ENCODE peak calls at places on chromosomes 16 and 17, in four cellular contexts. B is stomach, H is transverse colon, F is DND-41. V is an unnamed sample.

GRCh38 chr16:50202926-50203624 is 50.0 kb downstream of the TENT4B start:
- DNase-seq in B (no peak), H (no peak), F (no peak), V (no peak)

GRCh38 chr17:35909408-35909807 is 21.2 kb downstream of the RDM1 start:
- DNase-seq in H (no peak), F (no peak), B (no peak), V (no peak)

GRCh38 chr17:74354123-74354522 is 7.5 kb downstream of the BTBD17 start:
- DNase-seq in F (peak), H (peak), B (peak), V (no peak)

GRCh38 chr16:71295950-71296349 is 6.7 kb upstream of the CMTR2 start:
- DNase-seq in H (no peak), B (no peak), F (no peak), V (no peak)

GRCh38 chr17:45429338-45430005 is 3.2 kb downstream of the ARHGAP27 start:
- DNase-seq in H (no peak), F (no peak), B (peak), V (no peak)

GRCh38 chr16:15949210-15950166 is at the start of gene ABCC1:
- DNase-seq in H (peak), B (peak), F (peak), V (no peak)

GRCh38 chr16:88071908-88072307 is 120.7 kb downstream of the BANP start:
- DNase-seq in B (no peak), H (no peak), F (no peak), V (no peak)

GRCh38 chr17:37791434-37791833 is 46.6 kb upstream of the HNF1B start:
- DNase-seq in H (peak), F (peak), B (peak), V (no peak)

GRCh38 chr16:11405331-11406176 is 60.3 kb downstream of the RMI2 start:
- DNase-seq in F (peak), H (peak), B (peak), V (no peak)

GRCh38 chr17:82691714-82692113 is 6.8 kb downstream of the RAB40B start:
- DNase-seq in B (no peak), H (no peak), F (no peak), V (no peak)

GRCh38 chr16:50466170-50466569 is 82.0 kb upstream of the NKD1 start:
- DNase-seq in F (no peak), B (no peak), H (no peak), V (no peak)

GRCh38 chr17:2195729-2196128 is 107.9 kb downstream of the SMG6 start:
- DNase-seq in H (no peak), F (no peak), B (no peak), V (no peak)

GRCh38 chr16:89924298-89924924 is 1.3 kb downstream of the TUBB3 start:
- DNase-seq in H (no peak), B (no peak), F (peak), V (no peak)

GRCh38 chr16:57999366-57999970 is 1.0 kb downstream of the ZNF319 start:
- DNase-seq in H (no peak), B (no peak), F (peak), V (no peak)

GRCh38 chr16:26133401-26133800 is 441.6 kb downstream of the HS3ST4 start:
- DNase-seq in F (no peak), B (no peak), H (no peak), V (no peak)

GRCh38 chr16:47886631-47887415 is 269.0 kb downstream of the ABCC12 start:
- DNase-seq in B (no peak), F (no peak), H (no peak), V (no peak)

GRCh38 chr16:89599902-89600301 is 13.5 kb upstream of the DPEP1 start:
- DNase-seq in F (no peak), B (no peak), H (no peak), V (no peak)

GRCh38 chr17:13540546-13540945 is 61.2 kb downstream of the HS3ST3A1 start:
- DNase-seq in B (no peak), H (no peak), F (no peak), V (no peak)

GRCh38 chr16:4064950-4065352 is 51.3 kb downstream of the ADCY9 start:
- DNase-seq in B (no peak), H (no peak), F (peak), V (no peak)

GRCh38 chr16:1188781-1189189 is 35.9 kb downstream of the CACNA1H start:
- DNase-seq in H (peak), F (peak), B (peak), V (peak)

GRCh38 chr16:49748322-49748721 is 107.6 kb downstream of the ZNF423 start:
- DNase-seq in F (no peak), H (no peak), B (no peak), V (no peak)

GRCh38 chr16:56683424-56684162 is 1.3 kb downstream of the MT1X start:
- DNase-seq in H (no peak), F (no peak), B (no peak), V (no peak)

GRCh38 chr16:75019007-75019406 is 20.2 kb downstream of the ZNRF1 start:
- DNase-seq in F (no peak), B (no peak), H (no peak), V (no peak)

GRCh38 chr16:72124761-72125634 is 31.4 kb downstream of the DHX38 start:
- DNase-seq in H (peak), B (peak), F (peak), V (peak)

GRCh38 chr16:30005341-30006094 is 5.3 kb downstream of the DOC2A start:
- DNase-seq in B (peak), F (peak), H (peak), V (no peak)

GRCh38 chr17:49495842-49496182 is 719 bp downstream of the NGFR start:
- DNase-seq in F (no peak), B (no peak), H (no peak), V (no peak)

GRCh38 chr16:84593825-84594724 is 23.8 kb downstream of the COTL1 start:
- DNase-seq in B (peak), H (peak), F (no peak), V (no peak)

DNA sequence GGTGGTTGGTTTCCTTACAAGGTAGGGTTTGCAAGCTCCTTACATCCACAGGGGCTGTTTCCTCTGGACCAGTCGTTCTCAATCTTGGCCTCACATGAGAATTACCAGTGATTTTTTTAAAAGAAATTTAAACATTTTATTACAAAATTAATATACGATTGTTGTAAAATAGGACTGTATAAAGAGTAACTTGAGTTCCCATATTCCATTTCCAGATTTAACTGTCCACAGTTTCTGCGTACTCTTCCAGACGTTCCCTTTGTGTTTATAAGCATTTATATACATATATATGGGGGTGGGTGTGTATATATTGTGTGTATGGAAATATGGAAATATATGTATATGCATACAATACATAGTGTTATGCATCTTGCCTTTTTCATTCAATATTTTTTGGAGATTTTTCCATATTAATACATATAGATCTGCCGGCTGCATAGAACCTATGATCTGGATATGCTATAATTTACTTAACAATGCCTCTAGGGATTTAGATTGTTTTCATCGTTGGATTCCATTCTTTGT is 31.5 kb downstream of the HLF start:
- DNase-seq in F (no peak), H (no peak), B (no peak), V (no peak)
- TF ChIP-seq CTCF in F (no peak), H (no peak), B (no peak), V (no peak)

GRCh38 chr16:53549970-53550406 is 47.0 kb upstream of the AKTIP start:
- DNase-seq in F (peak), B (peak), H (peak), V (no peak)

GRCh38 chr16:53545433-53545832 is 42.4 kb upstream of the AKTIP start:
- DNase-seq in B (no peak), H (no peak), F (peak), V (no peak)

GRCh38 chr16:53541326-53541725 is 38.3 kb upstream of the AKTIP start:
- DNase-seq in F (no peak), H (no peak), B (no peak), V (no peak)

GRCh38 chr16:53542283-53542682 is 39.3 kb upstream of the AKTIP start:
- DNase-seq in F (no peak), H (peak), B (no peak), V (no peak)

DNA sequence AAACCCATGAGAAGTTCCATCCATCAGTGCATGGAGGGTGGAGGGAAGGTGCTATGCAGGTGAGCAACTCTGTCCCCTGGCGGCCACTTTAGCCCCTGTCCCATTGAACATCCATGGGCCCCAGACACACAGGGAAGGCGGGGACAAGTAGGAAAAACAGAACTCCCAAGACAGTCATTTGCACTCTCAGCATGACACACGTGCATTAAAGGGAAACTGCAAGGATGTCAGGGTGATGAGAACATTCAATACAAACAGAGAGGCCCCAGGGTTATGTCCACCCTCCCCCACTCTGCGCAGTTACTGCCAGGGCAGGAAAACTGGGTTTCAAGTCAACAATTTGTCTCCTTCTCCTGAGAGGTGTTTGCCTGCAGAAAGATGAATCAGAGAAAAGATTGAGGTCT is 44.0 kb upstream of the AKTIP start:
- DNase-seq in B (no peak), H (no peak), F (peak), V (no peak)
- TF ChIP-seq CTCF in B (no peak), H (no peak), F (peak), V (peak)

DNA sequence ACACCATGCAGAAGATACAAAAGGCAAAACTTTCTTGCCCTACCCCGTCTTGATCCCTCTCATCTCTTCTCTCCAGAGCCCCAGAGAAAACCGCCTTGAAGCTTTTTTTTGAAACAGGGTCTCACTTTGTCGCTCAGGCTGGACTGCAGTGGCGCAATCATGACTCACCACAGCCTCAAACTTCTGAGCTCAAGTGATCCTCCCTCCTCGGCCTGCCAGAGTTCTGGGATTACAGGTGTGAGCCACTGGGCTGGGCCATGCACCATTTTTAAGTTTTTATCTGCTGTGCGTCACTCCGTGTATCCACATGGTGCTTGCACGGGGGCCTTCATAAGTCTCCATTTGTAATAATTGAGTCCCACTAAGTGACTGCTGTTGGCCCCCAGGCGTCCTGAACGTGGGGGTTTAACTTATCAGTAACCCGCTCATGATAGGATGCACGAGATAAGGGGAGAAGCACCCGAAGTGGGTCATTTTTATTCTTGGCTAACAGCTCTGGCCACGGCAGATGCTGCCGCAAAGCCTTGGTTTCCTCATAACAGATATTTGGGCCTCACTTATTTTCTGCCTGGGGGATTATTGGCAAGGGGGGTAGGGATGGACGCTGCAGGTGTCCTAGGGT is 8.6 kb downstream of the DNAH17 start:
- DNase-seq in B (no peak), F (no peak), H (no peak), V (no peak)
- TF ChIP-seq CTCF in B (no peak), F (no peak), H (no peak), V (no peak)

GRCh38 chr17:302300-302698 is 50.3 kb downstream of the RPH3AL start:
- DNase-seq in H (peak), B (peak), F (no peak), V (no peak)

GRCh38 chr17:299546-299945 is 53.1 kb downstream of the RPH3AL start:
- DNase-seq in H (no peak), B (no peak), F (no peak), V (no peak)

GRCh38 chr17:303161-303560 is 49.4 kb downstream of the RPH3AL start:
- DNase-seq in F (no peak), B (no peak), H (no peak), V (no peak)

GRCh38 chr17:300881-301280 is 51.7 kb downstream of the RPH3AL start:
- DNase-seq in B (no peak), H (no peak), F (no peak), V (no peak)

DNA sequence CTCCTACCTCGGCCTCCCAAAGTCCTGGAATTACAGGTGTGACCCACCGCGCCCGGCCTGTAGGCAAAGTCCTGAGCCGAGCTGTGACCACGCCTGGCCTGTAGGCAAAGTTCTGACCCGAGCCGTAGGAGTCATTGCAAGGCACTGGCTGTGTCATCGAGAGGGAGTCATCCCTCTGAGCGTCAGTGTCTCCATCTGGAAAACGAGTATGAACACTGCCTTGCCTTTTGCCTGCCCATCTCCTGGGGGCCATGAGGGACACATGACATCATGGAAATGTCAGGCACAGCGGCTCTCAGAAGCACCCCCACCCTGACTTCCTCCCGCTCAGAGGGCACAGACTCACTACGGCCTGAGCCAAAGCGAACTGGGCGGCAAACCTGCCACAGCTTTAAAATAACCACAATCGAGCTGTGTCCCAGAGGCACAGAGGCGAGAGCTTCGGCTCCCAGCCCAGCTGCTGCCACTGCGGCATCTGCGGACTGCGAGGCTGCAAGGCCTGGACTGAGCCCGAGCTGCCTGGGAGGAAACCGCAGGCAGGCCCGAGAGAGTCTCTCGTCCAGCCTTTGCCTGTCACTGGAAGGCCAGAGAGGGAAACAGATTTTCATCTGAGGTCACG is 50.8 kb downstream of the RPH3AL start:
- DNase-seq in H (peak), F (no peak), B (no peak), V (no peak)
- TF ChIP-seq CTCF in H (no peak), F (no peak), B (no peak), V (no peak)